ENCODE peak calls at places on chromosomes 11 and 22, in ten cellular contexts. E is cardiac muscle cell, W is endodermal cell, I is colonic mucosa, N is tibial nerve, X is AG10803, G is psoas muscle, M is cardiac fibroblast, O is GM12865, V is right lobe of liver. J is an unnamed sample.

GRCh38 chr11:109804911-109805310 is 288.3 kb upstream of the ZC3H12C start:
- DNase-seq in V (no peak), X (no peak), G (no peak), O (no peak), N (no peak), M (no peak), W (no peak), I (no peak), E (no peak), J (no peak)

GRCh38 chr11:72742522-72743320 is 9.5 kb downstream of the ARAP1 start:
- DNase-seq in G (peak), X (no peak), W (no peak), V (no peak), M (no peak), O (no peak), N (no peak), I (no peak), E (no peak), J (no peak)

GRCh38 chr11:27204527-27204926 is 158.5 kb downstream of the CCDC34 start:
- DNase-seq in X (no peak), M (peak), O (peak), N (no peak), I (peak), W (peak), E (no peak), V (no peak), G (no peak), J (no peak)

GRCh38 chr11:87712802-87713202 is 462.4 kb downstream of the RAB38 start:
- DNase-seq in E (no peak), X (no peak), N (no peak), G (no peak), W (peak), V (no peak), M (no peak), O (no peak), I (no peak), J (no peak)

GRCh38 chr11:126546694-126547093 is 191.2 kb downstream of the ST3GAL4 start:
- DNase-seq in O (no peak), I (no peak), E (no peak), W (no peak), M (no peak), V (no peak), N (no peak), X (no peak), G (no peak), J (no peak)

GRCh38 chr11:48081151-48082010 is 101.0 kb downstream of the PTPRJ start:
- DNase-seq in N (peak), V (peak), M (peak), I (no peak), X (peak), O (no peak), E (no peak), G (peak), W (no peak), J (peak)

GRCh38 chr22:37228106-37229011 is 15.7 kb downstream of the RAC2 start:
- DNase-seq in O (no peak), E (no peak), V (no peak), I (no peak), W (no peak), M (no peak), G (peak), N (no peak), X (peak), J (no peak)

GRCh38 chr22:22558071-22558971 is 744 bp downstream of the PRAME start:
- DNase-seq in W (no peak), I (no peak), N (no peak), G (no peak), V (no peak), M (no peak), O (no peak), E (no peak), X (no peak), J (no peak)

GRCh38 chr11:22337571-22338464 is at the start of gene SLC17A6:
- DNase-seq in M (peak), O (peak), X (peak), I (no peak), G (no peak), V (no peak), N (no peak), E (peak), W (peak), J (no peak)

GRCh38 chr11:9014826-9015225 is 11.0 kb upstream of the NRIP3 start:
- DNase-seq in W (no peak), O (no peak), I (no peak), N (no peak), M (no peak), E (no peak), V (no peak), G (no peak), X (no peak), J (no peak)

GRCh38 chr22:44393066-44393465 is 80.3 kb upstream of the SHISAL1 start:
- DNase-seq in G (peak), I (no peak), X (no peak), O (no peak), M (no peak), E (no peak), W (peak), N (no peak), V (peak), J (no peak)

GRCh38 chr11:117419136-117419914 is 91.7 kb downstream of the CEP164 start:
- DNase-seq in X (peak), O (no peak), G (no peak), M (peak), I (no peak), W (peak), V (peak), E (no peak), N (no peak), J (no peak)

GRCh38 chr22:46055851-46056168 is 78.8 kb upstream of the WNT7B start:
- DNase-seq in O (no peak), E (no peak), G (no peak), M (no peak), X (no peak), I (no peak), N (no peak), W (no peak), V (no peak), J (no peak)

GRCh38 chr11:11481371-11481770 is 128.3 kb upstream of the CSNK2A3 start:
- DNase-seq in G (no peak), O (no peak), W (peak), E (peak), M (no peak), X (no peak), V (no peak), I (no peak), N (no peak), J (no peak)

GRCh38 chr22:49437356-49437755 is 390.3 kb downstream of the BRD1 start:
- DNase-seq in V (peak), W (no peak), M (no peak), G (no peak), E (no peak), X (no peak), I (no peak), O (no peak), N (no peak), J (no peak)

GRCh38 chr11:20438637-20439036 is 51.1 kb downstream of the PRMT3 start:
- DNase-seq in V (no peak), X (no peak), O (no peak), M (no peak), I (no peak), E (no peak), N (no peak), W (no peak), G (no peak), J (no peak)

DNA sequence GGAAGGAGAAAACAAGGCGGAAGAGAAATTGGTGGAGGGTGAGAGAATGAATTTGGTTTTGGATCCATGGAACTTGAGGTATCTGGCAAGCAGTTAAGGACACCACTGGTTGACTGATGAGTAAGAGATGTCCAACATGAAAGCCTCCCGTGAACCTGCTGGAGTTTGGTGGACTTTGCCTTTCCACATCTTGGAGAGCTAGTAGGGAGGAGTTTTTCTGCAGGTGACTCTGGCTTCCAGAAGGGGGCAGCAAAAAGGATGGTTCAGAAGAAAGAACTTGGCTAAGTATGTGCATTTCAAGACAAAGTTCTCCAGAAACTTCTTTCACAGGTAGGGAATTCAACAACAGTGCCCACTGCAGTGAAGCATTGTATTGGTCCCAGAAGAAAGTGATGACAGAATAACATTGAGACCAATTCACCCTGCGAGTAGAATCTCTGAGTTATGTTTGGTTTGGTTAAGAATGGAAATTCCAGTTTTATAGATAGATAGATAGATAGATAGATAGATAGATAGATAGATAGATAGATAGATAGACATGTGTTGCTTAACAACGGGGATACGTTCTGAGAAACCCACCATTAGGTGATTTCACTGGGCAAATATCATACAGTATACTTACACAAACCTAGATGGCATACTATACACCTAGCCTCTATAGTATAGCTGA is 28.5 kb downstream of the DCDC1 start:
- DNase-seq in G (no peak), V (no peak), I (peak), X (peak), N (no peak), O (peak), E (peak), W (peak), M (peak), J (no peak)
- TF ChIP-seq CTCF in G (peak), V (peak), I (peak), X (peak), N (peak), O (peak), E (peak), W (peak), M (peak), J (peak)

GRCh38 chr22:48333816-48334735 is 1493.6 kb downstream of the BRD1 start:
- DNase-seq in M (no peak), E (no peak), G (peak), O (no peak), V (no peak), I (no peak), W (peak), N (no peak), X (no peak), J (no peak)

GRCh38 chr22:48334971-48335370 is 1492.7 kb downstream of the BRD1 start:
- DNase-seq in O (no peak), I (no peak), W (no peak), N (no peak), X (no peak), G (peak), M (no peak), E (no peak), V (no peak), J (no peak)

GRCh38 chr22:48333323-48333763 is 1494.3 kb downstream of the BRD1 start:
- DNase-seq in V (no peak), E (no peak), W (peak), O (no peak), G (no peak), M (no peak), X (no peak), N (no peak), I (no peak), J (no peak)

GRCh38 chr22:48336339-48337060 is 1491.2 kb downstream of the BRD1 start:
- DNase-seq in N (no peak), I (no peak), O (no peak), E (no peak), W (peak), X (no peak), V (no peak), G (peak), M (no peak), J (no peak)

GRCh38 chr22:48335442-48336139 is 1492.1 kb downstream of the BRD1 start:
- DNase-seq in X (peak), G (peak), V (no peak), E (no peak), I (no peak), N (no peak), M (no peak), W (peak), O (no peak), J (no peak)
- H3K4me3 ChIP-seq in X (no peak), G (no peak), V (no peak), E (no peak), I (no peak), N (no peak), M (no peak), W (no peak), O (no peak), J (no peak)

GRCh38 chr11:64269380-64270234 is 14.9 kb downstream of the BAD start:
- DNase-seq in W (peak), X (peak), N (peak), O (peak), M (peak), G (peak), V (peak), I (peak), E (peak), J (peak)

GRCh38 chr11:64268028-64268686 is 16.3 kb downstream of the BAD start:
- DNase-seq in E (no peak), O (no peak), W (no peak), X (no peak), I (no peak), V (no peak), G (peak), N (no peak), M (peak), J (no peak)

GRCh38 chr11:64267207-64267945 is 16.0 kb downstream of the PLCB3 start:
- DNase-seq in V (no peak), I (peak), X (no peak), O (no peak), N (no peak), E (no peak), W (no peak), G (peak), M (no peak), J (no peak)

GRCh38 chr11:64266339-64266738 is 15.0 kb downstream of the PLCB3 start:
- DNase-seq in E (no peak), G (peak), O (no peak), I (no peak), X (no peak), M (peak), W (no peak), N (no peak), V (no peak), J (no peak)

GRCh38 chr11:64268687-64269379 is 15.6 kb downstream of the BAD start:
- DNase-seq in W (peak), I (peak), M (peak), E (no peak), X (peak), N (peak), O (peak), G (peak), V (peak), J (no peak)
- TF ChIP-seq CTCF in W (no peak), I (no peak), M (no peak), E (no peak), X (no peak), N (no peak), O (no peak), G (no peak), V (no peak), J (no peak)

GRCh38 chr11:66288866-66289547 is at the start of gene YIF1A:
- DNase-seq in O (peak), E (peak), M (peak), G (peak), W (peak), N (peak), V (peak), I (peak), X (peak), J (peak)

GRCh38 chr11:66287256-66288137 is 1.4 kb downstream of the YIF1A start:
- DNase-seq in G (no peak), W (no peak), X (no peak), O (no peak), E (no peak), M (no peak), N (no peak), V (no peak), I (no peak), J (no peak)

GRCh38 chr11:66286699-66287098 is 2.2 kb downstream of the YIF1A start:
- DNase-seq in V (no peak), I (no peak), O (no peak), G (no peak), N (no peak), X (no peak), M (no peak), W (no peak), E (no peak), J (no peak)

GRCh38 chr11:66289548-66290331 is 797 bp upstream of the YIF1A start:
- DNase-seq in V (no peak), I (peak), W (peak), N (peak), M (peak), O (peak), G (no peak), E (peak), X (no peak), J (peak)

GRCh38 chr11:66288138-66288865 is 641 bp downstream of the YIF1A start:
- DNase-seq in N (no peak), O (no peak), E (no peak), W (peak), G (no peak), X (no peak), I (peak), V (peak), M (peak), J (no peak)
- H3K4me3 ChIP-seq in N (peak), O (peak), E (peak), W (peak), G (peak), X (peak), I (peak), V (peak), M (peak), J (peak)